ENCODE peak calls at places on chromosomes 1 and 21, in seven cellular contexts. One of them, this sample, is unnamed. For H3K9me3, the result is how much of the 10 kb centered on the place peaks cover.

GRCh38 chr21:15468368-15468767 is 261.4 kb upstream of the USP25 start:
- DNase-seq in GM23248: no peak
- DNase-seq in left lung: no peak
- DNase-seq in uterus: no peak
- DNase-seq in cardiac muscle cell: peak
- DNase-seq in psoas muscle: no peak
- DNase-seq in small intestine: no peak
- DNase-seq in this sample: no peak

GRCh38 chr1:156948708-156949107 is 28.3 kb downstream of the LRRC71 start:
- DNase-seq in GM23248: no peak
- DNase-seq in left lung: no peak
- DNase-seq in uterus: no peak
- DNase-seq in cardiac muscle cell: no peak
- DNase-seq in psoas muscle: no peak
- DNase-seq in small intestine: no peak
- DNase-seq in this sample: no peak

GRCh38 chr21:23853796-23854379 is 1753.4 kb downstream of the MRPL39 start:
- DNase-seq in GM23248: peak
- DNase-seq in left lung: no peak
- DNase-seq in uterus: no peak
- DNase-seq in cardiac muscle cell: peak
- DNase-seq in psoas muscle: no peak
- DNase-seq in small intestine: no peak
- DNase-seq in this sample: no peak

GRCh38 chr1:5909576-5910275 is 82.5 kb downstream of the NPHP4 start:
- DNase-seq in GM23248: no peak
- DNase-seq in left lung: peak
- DNase-seq in uterus: no peak
- DNase-seq in cardiac muscle cell: no peak
- DNase-seq in psoas muscle: no peak
- DNase-seq in small intestine: no peak
- DNase-seq in this sample: no peak

GRCh38 chr1:54464031-54464476 is 57.9 kb upstream of the SSBP3 start:
- DNase-seq in GM23248: no peak
- DNase-seq in left lung: no peak
- DNase-seq in uterus: no peak
- DNase-seq in cardiac muscle cell: no peak
- DNase-seq in psoas muscle: peak
- DNase-seq in small intestine: peak
- DNase-seq in this sample: peak

GRCh38 chr1:221921936-221922335 is 180.0 kb upstream of the DUSP10 start:
- DNase-seq in GM23248: peak
- DNase-seq in left lung: no peak
- DNase-seq in uterus: no peak
- DNase-seq in cardiac muscle cell: no peak
- DNase-seq in psoas muscle: no peak
- DNase-seq in small intestine: no peak
- DNase-seq in this sample: no peak

GRCh38 chr1:161001537-161001936 is 19.4 kb downstream of the F11R start:
- DNase-seq in GM23248: peak
- DNase-seq in left lung: no peak
- DNase-seq in uterus: no peak
- DNase-seq in cardiac muscle cell: no peak
- DNase-seq in psoas muscle: no peak
- DNase-seq in small intestine: no peak
- DNase-seq in this sample: peak

GRCh38 chr21:16708431-16708830 is 804.4 kb upstream of the CXADR start:
- DNase-seq in GM23248: peak
- DNase-seq in left lung: no peak
- DNase-seq in uterus: no peak
- DNase-seq in cardiac muscle cell: peak
- DNase-seq in psoas muscle: no peak
- DNase-seq in small intestine: no peak
- DNase-seq in this sample: no peak

GRCh38 chr21:31710586-31710985 is 21.3 kb downstream of the SCAF4 start:
- DNase-seq in GM23248: peak
- DNase-seq in left lung: no peak
- DNase-seq in uterus: no peak
- DNase-seq in cardiac muscle cell: peak
- DNase-seq in psoas muscle: no peak
- DNase-seq in small intestine: no peak
- DNase-seq in this sample: no peak

GRCh38 chr1:109864960-109865611 is 45.6 kb upstream of the CSF1 start:
- DNase-seq in GM23248: peak
- DNase-seq in left lung: no peak
- DNase-seq in uterus: peak
- DNase-seq in cardiac muscle cell: peak
- DNase-seq in psoas muscle: no peak
- DNase-seq in small intestine: no peak
- DNase-seq in this sample: no peak

GRCh38 chr1:161921990-161922389 is 101.7 kb downstream of the OLFML2B start:
- DNase-seq in GM23248: peak
- DNase-seq in left lung: no peak
- DNase-seq in uterus: no peak
- DNase-seq in cardiac muscle cell: peak
- DNase-seq in psoas muscle: no peak
- DNase-seq in small intestine: no peak
- DNase-seq in this sample: no peak

GRCh38 chr1:91669584-91670350 is 169.1 kb downstream of the CDC7 start:
- DNase-seq in GM23248: no peak
- DNase-seq in left lung: no peak
- DNase-seq in uterus: no peak
- DNase-seq in cardiac muscle cell: no peak
- DNase-seq in psoas muscle: no peak
- DNase-seq in small intestine: no peak
- DNase-seq in this sample: no peak

GRCh38 chr21:39073717-39074116 is 109.5 kb downstream of the PSMG1 start:
- DNase-seq in GM23248: peak
- DNase-seq in left lung: no peak
- DNase-seq in uterus: no peak
- DNase-seq in cardiac muscle cell: no peak
- DNase-seq in psoas muscle: no peak
- DNase-seq in small intestine: no peak
- DNase-seq in this sample: no peak

GRCh38 chr1:30506785-30507312 is 216.5 kb downstream of the MATN1 start:
- DNase-seq in GM23248: no peak
- DNase-seq in left lung: no peak
- DNase-seq in uterus: no peak
- DNase-seq in cardiac muscle cell: no peak
- DNase-seq in psoas muscle: no peak
- DNase-seq in small intestine: no peak
- DNase-seq in this sample: no peak

GRCh38 chr1:93501399-93501798 is 53.5 kb downstream of the FNBP1L start:
- DNase-seq in GM23248: no peak
- DNase-seq in left lung: no peak
- DNase-seq in uterus: no peak
- DNase-seq in cardiac muscle cell: no peak
- DNase-seq in psoas muscle: no peak
- DNase-seq in small intestine: no peak
- DNase-seq in this sample: no peak

GRCh38 chr21:36861924-36862323 is 104.5 kb downstream of the HLCS start:
- DNase-seq in GM23248: no peak
- DNase-seq in left lung: no peak
- DNase-seq in uterus: no peak
- DNase-seq in cardiac muscle cell: no peak
- DNase-seq in psoas muscle: no peak
- DNase-seq in small intestine: no peak
- DNase-seq in this sample: no peak

GRCh38 chr1:186987769-186988168 is 159.0 kb downstream of the PLA2G4A start:
- DNase-seq in GM23248: no peak
- DNase-seq in left lung: no peak
- DNase-seq in uterus: no peak
- DNase-seq in cardiac muscle cell: no peak
- DNase-seq in psoas muscle: no peak
- DNase-seq in small intestine: no peak
- DNase-seq in this sample: no peak

GRCh38 chr1:54229281-54229891 is 29.4 kb downstream of the MRPL37 start:
- DNase-seq in GM23248: peak
- DNase-seq in left lung: no peak
- DNase-seq in uterus: peak
- DNase-seq in cardiac muscle cell: peak
- DNase-seq in psoas muscle: no peak
- DNase-seq in small intestine: no peak
- DNase-seq in this sample: no peak

GRCh38 chr1:87450615-87451209 is 122.0 kb downstream of the LMO4 start:
- DNase-seq in GM23248: no peak
- DNase-seq in left lung: no peak
- DNase-seq in uterus: no peak
- DNase-seq in cardiac muscle cell: no peak
- DNase-seq in psoas muscle: no peak
- DNase-seq in small intestine: peak
- DNase-seq in this sample: no peak

GRCh38 chr1:240737761-240738265 is 125.9 kb upstream of the GREM2 start:
- DNase-seq in GM23248: peak
- DNase-seq in left lung: no peak
- DNase-seq in uterus: no peak
- DNase-seq in cardiac muscle cell: no peak
- DNase-seq in psoas muscle: no peak
- DNase-seq in small intestine: no peak
- DNase-seq in this sample: no peak

GRCh38 chr1:118204106-118204505 is 19.1 kb upstream of the SPAG17 start:
- DNase-seq in GM23248: peak
- DNase-seq in left lung: no peak
- DNase-seq in uterus: no peak
- DNase-seq in cardiac muscle cell: no peak
- DNase-seq in psoas muscle: no peak
- DNase-seq in small intestine: no peak
- DNase-seq in this sample: no peak

DNA sequence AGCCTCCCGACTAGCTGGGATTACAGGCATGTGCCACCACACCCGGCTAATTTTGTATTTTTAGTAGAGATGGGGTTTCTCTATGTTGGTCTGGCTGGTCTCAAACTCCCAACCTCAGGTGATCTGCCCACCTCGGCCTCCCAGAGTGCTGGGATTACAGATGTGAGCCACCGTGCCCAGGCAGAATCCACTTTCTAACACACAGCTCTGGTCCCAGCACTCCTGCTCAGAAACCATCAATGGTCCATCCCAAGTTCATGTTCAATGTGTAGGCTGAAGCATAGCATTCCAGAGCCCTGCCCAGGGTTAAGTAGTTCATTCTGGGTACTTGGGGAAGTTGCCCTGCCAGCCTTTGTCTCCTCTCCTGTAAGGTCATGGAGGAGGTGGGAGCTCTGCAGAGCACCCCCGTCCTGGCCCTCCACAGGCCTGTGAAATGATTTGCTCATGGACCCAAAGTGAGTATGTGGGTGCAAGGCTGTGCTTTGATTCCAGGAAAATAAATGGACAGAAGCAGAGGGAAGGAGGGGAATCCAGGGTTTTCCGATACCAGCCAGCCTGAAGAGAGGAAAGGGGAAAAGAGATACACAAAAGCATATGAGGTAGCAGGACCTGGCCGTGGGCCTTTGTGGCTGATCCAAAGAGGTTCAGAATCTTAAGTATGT is 55.2 kb downstream of the NENF start:
- DNase-seq in GM23248: no peak
- DNase-seq in left lung: no peak
- DNase-seq in uterus: peak
- DNase-seq in cardiac muscle cell: no peak
- DNase-seq in psoas muscle: no peak
- DNase-seq in small intestine: no peak
- DNase-seq in this sample: no peak
- H3K27ac ChIP-seq in GM23248: peak
- H3K27ac ChIP-seq in left lung: peak
- H3K27ac ChIP-seq in uterus: peak
- H3K27ac ChIP-seq in cardiac muscle cell: no peak
- H3K27ac ChIP-seq in psoas muscle: peak
- H3K27ac ChIP-seq in small intestine: peak
- H3K27ac ChIP-seq in this sample: peak

GRCh38 chr21:19981938-19982337 is 1016.3 kb upstream of the NCAM2 start:
- DNase-seq in GM23248: no peak
- DNase-seq in left lung: no peak
- DNase-seq in uterus: no peak
- DNase-seq in cardiac muscle cell: no peak
- DNase-seq in psoas muscle: no peak
- DNase-seq in small intestine: no peak
- DNase-seq in this sample: no peak
- H3K9me3 ChIP-seq in GM23248: under half
- H3K9me3 ChIP-seq in left lung: under half
- H3K9me3 ChIP-seq in uterus: under half
- H3K9me3 ChIP-seq in cardiac muscle cell: under half
- H3K9me3 ChIP-seq in psoas muscle: under half
- H3K9me3 ChIP-seq in small intestine: under half
- H3K9me3 ChIP-seq in this sample: under half

DNA sequence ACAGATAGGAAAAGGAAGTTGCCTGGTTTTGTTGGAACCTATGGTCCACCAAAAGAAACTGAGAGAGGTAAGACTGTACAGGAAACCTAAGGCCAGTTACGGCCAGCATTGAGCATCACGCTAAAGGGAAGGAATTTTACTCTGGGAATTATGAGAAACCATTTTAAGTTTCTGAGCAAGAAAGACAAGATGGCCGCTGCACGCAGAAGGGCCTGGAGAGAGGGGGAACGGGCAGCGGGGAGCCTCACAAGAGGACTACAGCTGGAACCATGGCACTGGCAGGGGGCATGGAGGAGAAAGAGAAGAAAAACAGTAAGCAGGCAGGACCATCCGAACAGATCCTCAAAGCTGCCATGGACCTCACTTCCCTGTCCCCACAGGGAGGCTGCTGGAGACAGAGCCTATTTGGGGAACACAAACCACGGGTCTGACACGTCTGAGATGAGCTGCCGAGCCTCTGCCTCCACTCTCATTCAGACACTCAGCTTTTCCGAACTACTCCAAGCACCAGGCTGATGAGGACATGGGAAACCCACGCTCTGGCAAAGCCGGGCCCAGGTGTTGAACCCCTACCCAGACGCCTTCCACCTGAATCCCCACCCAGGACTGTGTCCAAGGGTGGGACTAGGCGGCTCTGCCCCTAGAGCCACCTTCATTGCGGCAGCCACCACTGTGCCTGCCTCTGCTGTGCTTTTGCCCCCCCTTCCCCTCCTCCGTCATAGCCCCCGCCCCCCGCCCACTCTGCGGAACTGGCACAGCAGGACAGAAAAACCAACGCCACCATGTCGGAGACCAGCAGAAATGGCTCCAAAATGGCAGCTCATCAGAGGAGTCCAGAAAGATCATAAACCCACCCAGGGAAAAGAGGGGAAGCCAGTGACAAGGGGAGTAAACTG is 69.0 kb downstream of the CD46 start:
- DNase-seq in GM23248: no peak
- DNase-seq in left lung: no peak
- DNase-seq in uterus: no peak
- DNase-seq in cardiac muscle cell: no peak
- DNase-seq in psoas muscle: peak
- DNase-seq in small intestine: no peak
- DNase-seq in this sample: peak
- H3K4me3 ChIP-seq in GM23248: no peak
- H3K4me3 ChIP-seq in left lung: peak
- H3K4me3 ChIP-seq in uterus: peak
- H3K4me3 ChIP-seq in cardiac muscle cell: no peak
- H3K4me3 ChIP-seq in psoas muscle: peak
- H3K4me3 ChIP-seq in small intestine: no peak
- H3K4me3 ChIP-seq in this sample: peak

DNA sequence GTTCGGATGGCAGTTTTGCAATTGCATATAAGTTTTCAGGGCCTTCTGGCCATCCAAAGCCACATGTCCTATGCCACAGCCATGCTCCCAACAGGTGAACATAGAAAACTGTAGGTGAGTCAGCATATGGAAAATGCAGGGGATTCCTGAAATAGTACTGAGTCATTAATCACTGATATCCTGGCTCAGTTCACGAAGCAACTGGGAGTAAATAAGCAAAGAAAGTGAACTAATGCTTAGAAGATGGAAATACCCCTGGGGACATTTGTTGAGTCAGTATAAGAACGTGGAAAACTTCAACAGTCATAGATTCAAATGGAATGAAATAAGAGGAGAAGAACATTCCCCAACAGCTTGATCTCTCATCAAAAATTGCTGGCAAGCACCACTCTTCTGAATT is 148.9 kb upstream of the RUNX1 start:
- DNase-seq in GM23248: peak
- DNase-seq in left lung: no peak
- DNase-seq in uterus: no peak
- DNase-seq in cardiac muscle cell: peak
- DNase-seq in psoas muscle: no peak
- DNase-seq in small intestine: no peak
- DNase-seq in this sample: no peak
- H3K27ac ChIP-seq in GM23248: peak
- H3K27ac ChIP-seq in left lung: no peak
- H3K27ac ChIP-seq in uterus: no peak
- H3K27ac ChIP-seq in cardiac muscle cell: no peak
- H3K27ac ChIP-seq in psoas muscle: peak
- H3K27ac ChIP-seq in small intestine: no peak
- H3K27ac ChIP-seq in this sample: no peak